ENCODE peak calls at places on chromosomes 3 and 15, in five cellular contexts. One of them, this sample, is unnamed.

GRCh38 chr3:128547368-128547987 is 54.5 kb upstream of the GATA2 start:
- DNase-seq in anterior cingulate cortex: no peak
- DNase-seq in central memory CD4-positive, alpha-beta T cell: no peak
- DNase-seq in fibroblast of lung: peak; percentile 84
- DNase-seq in T-cell: no peak
- DNase-seq in this sample: no peak

GRCh38 chr15:51281368-51281967 is 56.9 kb downstream of the CYP19A1 start:
- DNase-seq in T-cell: no peak
- DNase-seq in central memory CD4-positive, alpha-beta T cell: no peak
- DNase-seq in anterior cingulate cortex: peak; percentile 73
- DNase-seq in fibroblast of lung: peak; percentile 38
- DNase-seq in this sample: no peak

GRCh38 chr3:45182915-45183881 is 37.0 kb upstream of the CDCP1 start:
- DNase-seq in anterior cingulate cortex: no peak
- DNase-seq in central memory CD4-positive, alpha-beta T cell: no peak
- DNase-seq in fibroblast of lung: peak; percentile 76
- DNase-seq in T-cell: no peak
- DNase-seq in this sample: no peak

GRCh38 chr3:178434206-178434805 is 101.9 kb upstream of the KCNMB2 start:
- DNase-seq in anterior cingulate cortex: no peak
- DNase-seq in fibroblast of lung: no peak
- DNase-seq in central memory CD4-positive, alpha-beta T cell: no peak
- DNase-seq in T-cell: no peak
- DNase-seq in this sample: no peak

GRCh38 chr3:66019896-66020295 is 18.8 kb downstream of the MAGI1 start:
- DNase-seq in T-cell: no peak
- DNase-seq in fibroblast of lung: no peak
- DNase-seq in central memory CD4-positive, alpha-beta T cell: no peak
- DNase-seq in anterior cingulate cortex: no peak
- DNase-seq in this sample: no peak

GRCh38 chr15:63372753-63373152 is 8.9 kb downstream of the CA12 start:
- DNase-seq in T-cell: no peak
- DNase-seq in fibroblast of lung: peak; percentile 66
- DNase-seq in central memory CD4-positive, alpha-beta T cell: no peak
- DNase-seq in anterior cingulate cortex: no peak
- DNase-seq in this sample: no peak

GRCh38 chr3:71495708-71496472 is 87.6 kb downstream of the FOXP1 start:
- DNase-seq in central memory CD4-positive, alpha-beta T cell: no peak
- DNase-seq in T-cell: no peak
- DNase-seq in fibroblast of lung: peak; percentile 94
- DNase-seq in anterior cingulate cortex: no peak
- DNase-seq in this sample: no peak

GRCh38 chr3:111650378-111651275 is 55.5 kb upstream of the ZBED2 start:
- DNase-seq in central memory CD4-positive, alpha-beta T cell: no peak
- DNase-seq in anterior cingulate cortex: no peak
- DNase-seq in fibroblast of lung: no peak
- DNase-seq in T-cell: no peak
- DNase-seq in this sample: no peak

GRCh38 chr3:42934111-42934510 is 28.2 kb downstream of the ZNF662 start:
- DNase-seq in fibroblast of lung: no peak
- DNase-seq in T-cell: no peak
- DNase-seq in central memory CD4-positive, alpha-beta T cell: no peak
- DNase-seq in anterior cingulate cortex: no peak
- DNase-seq in this sample: no peak

GRCh38 chr15:29568840-29569532 is 253.3 kb downstream of the TJP1 start:
- DNase-seq in central memory CD4-positive, alpha-beta T cell: no peak
- DNase-seq in T-cell: no peak
- DNase-seq in anterior cingulate cortex: no peak
- DNase-seq in fibroblast of lung: peak; percentile 6
- DNase-seq in this sample: no peak

GRCh38 chr15:73900129-73900712 is 26.0 kb upstream of the LOXL1 start:
- DNase-seq in central memory CD4-positive, alpha-beta T cell: no peak
- DNase-seq in anterior cingulate cortex: no peak
- DNase-seq in fibroblast of lung: peak; percentile 72
- DNase-seq in T-cell: no peak
- DNase-seq in this sample: peak; percentile 71

GRCh38 chr15:82137261-82137660 is 91.4 kb upstream of the MEX3B start:
- DNase-seq in fibroblast of lung: peak; percentile 70
- DNase-seq in T-cell: no peak
- DNase-seq in anterior cingulate cortex: no peak
- DNase-seq in central memory CD4-positive, alpha-beta T cell: no peak
- DNase-seq in this sample: no peak

GRCh38 chr15:62739507-62739906 is 303.0 kb upstream of the TPM1 start:
- DNase-seq in T-cell: no peak
- DNase-seq in fibroblast of lung: peak; percentile 92
- DNase-seq in central memory CD4-positive, alpha-beta T cell: no peak
- DNase-seq in anterior cingulate cortex: no peak
- DNase-seq in this sample: no peak

GRCh38 chr3:44865272-44866005 is 3.7 kb downstream of the TMEM42 start:
- DNase-seq in T-cell: no peak
- DNase-seq in fibroblast of lung: no peak
- DNase-seq in anterior cingulate cortex: no peak
- DNase-seq in central memory CD4-positive, alpha-beta T cell: peak; percentile 20
- DNase-seq in this sample: no peak

GRCh38 chr3:185270262-185270955 is 16.6 kb upstream of the EHHADH start:
- DNase-seq in anterior cingulate cortex: peak; percentile 1
- DNase-seq in fibroblast of lung: peak; percentile 30
- DNase-seq in central memory CD4-positive, alpha-beta T cell: no peak
- DNase-seq in T-cell: no peak
- DNase-seq in this sample: no peak

GRCh38 chr15:40389824-40390595 is 7.5 kb downstream of the KNSTRN start:
- DNase-seq in T-cell: no peak
- DNase-seq in fibroblast of lung: no peak
- DNase-seq in anterior cingulate cortex: no peak
- DNase-seq in central memory CD4-positive, alpha-beta T cell: no peak
- DNase-seq in this sample: no peak

GRCh38 chr3:33131328-33132018 is 17.7 kb downstream of the CRTAP start:
- DNase-seq in fibroblast of lung: peak; percentile 71
- DNase-seq in anterior cingulate cortex: peak; percentile 51
- DNase-seq in T-cell: no peak
- DNase-seq in central memory CD4-positive, alpha-beta T cell: peak; percentile 11
- DNase-seq in this sample: no peak

GRCh38 chr3:123834631-123835030 is 49.5 kb downstream of the MYLK start:
- DNase-seq in T-cell: no peak
- DNase-seq in fibroblast of lung: peak; percentile 98
- DNase-seq in central memory CD4-positive, alpha-beta T cell: no peak
- DNase-seq in anterior cingulate cortex: no peak
- DNase-seq in this sample: no peak

GRCh38 chr15:67144609-67145306 is 79.4 kb downstream of the SMAD3 start:
- DNase-seq in fibroblast of lung: peak; percentile 98
- DNase-seq in anterior cingulate cortex: no peak
- DNase-seq in central memory CD4-positive, alpha-beta T cell: no peak
- DNase-seq in T-cell: no peak
- DNase-seq in this sample: no peak

GRCh38 chr15:36632196-36632595 is 52.8 kb downstream of the CDIN1 start:
- DNase-seq in fibroblast of lung: peak; percentile 76
- DNase-seq in anterior cingulate cortex: no peak
- DNase-seq in central memory CD4-positive, alpha-beta T cell: no peak
- DNase-seq in T-cell: no peak
- DNase-seq in this sample: no peak

GRCh38 chr3:41202834-41203345 is 3.6 kb downstream of the CTNNB1 start:
- DNase-seq in fibroblast of lung: peak; percentile 59
- DNase-seq in anterior cingulate cortex: no peak
- DNase-seq in T-cell: no peak
- DNase-seq in central memory CD4-positive, alpha-beta T cell: no peak
- DNase-seq in this sample: no peak

GRCh38 chr15:40354408-40355171 is 3.4 kb upstream of the DISP2 start:
- DNase-seq in fibroblast of lung: peak; percentile 44
- DNase-seq in T-cell: no peak
- DNase-seq in anterior cingulate cortex: peak; percentile 65
- DNase-seq in central memory CD4-positive, alpha-beta T cell: no peak
- DNase-seq in this sample: no peak

GRCh38 chr3:187858086-187858485 is 112.8 kb upstream of the BCL6 start:
- DNase-seq in anterior cingulate cortex: no peak
- DNase-seq in T-cell: no peak
- DNase-seq in fibroblast of lung: no peak
- DNase-seq in central memory CD4-positive, alpha-beta T cell: no peak
- DNase-seq in this sample: no peak

GRCh38 chr15:67717776-67718175 is 107.5 kb upstream of the SKOR1 start:
- DNase-seq in central memory CD4-positive, alpha-beta T cell: no peak
- DNase-seq in anterior cingulate cortex: no peak
- DNase-seq in T-cell: no peak
- DNase-seq in fibroblast of lung: no peak
- DNase-seq in this sample: no peak

GRCh38 chr3:33318709-33319380 is 41.6 kb downstream of the FBXL2 start:
- DNase-seq in anterior cingulate cortex: no peak
- DNase-seq in fibroblast of lung: no peak
- DNase-seq in T-cell: no peak
- DNase-seq in central memory CD4-positive, alpha-beta T cell: no peak
- DNase-seq in this sample: no peak